ENCODE peak calls at places on chromosomes 12 and 14, in seven cellular contexts. One of them, this sample, is unnamed.

GRCh38 chr12:129840145-129840884 is 63.5 kb downstream of the TMEM132D start:
- DNase-seq in suprapubic skin: no peak
- DNase-seq in heart left ventricle: no peak
- DNase-seq in IMR-90: no peak
- DNase-seq in uterus: no peak
- DNase-seq in breast epithelium: no peak
- DNase-seq in esophagus squamous epithelium: no peak
- DNase-seq in this sample: no peak

GRCh38 chr14:53786045-53786444 is 170.6 kb downstream of the BMP4 start:
- DNase-seq in heart left ventricle: no peak
- DNase-seq in suprapubic skin: no peak
- DNase-seq in breast epithelium: no peak
- DNase-seq in IMR-90: no peak
- DNase-seq in esophagus squamous epithelium: no peak
- DNase-seq in uterus: no peak
- DNase-seq in this sample: no peak

GRCh38 chr12:49671051-49671765 is 36.0 kb downstream of the FMNL3 start:
- DNase-seq in uterus: no peak
- DNase-seq in esophagus squamous epithelium: no peak
- DNase-seq in heart left ventricle: no peak
- DNase-seq in IMR-90: no peak
- DNase-seq in suprapubic skin: no peak
- DNase-seq in breast epithelium: no peak
- DNase-seq in this sample: no peak

GRCh38 chr14:91142214-91142668 is 28.4 kb downstream of the DGLUCY start:
- DNase-seq in heart left ventricle: no peak
- DNase-seq in suprapubic skin: no peak
- DNase-seq in breast epithelium: no peak
- DNase-seq in esophagus squamous epithelium: no peak
- DNase-seq in uterus: no peak
- DNase-seq in IMR-90: no peak
- DNase-seq in this sample: no peak

GRCh38 chr12:32754101-32754500 is 1.6 kb downstream of the YARS2 start:
- DNase-seq in uterus: no peak
- DNase-seq in heart left ventricle: no peak
- DNase-seq in esophagus squamous epithelium: no peak
- DNase-seq in IMR-90: no peak
- DNase-seq in suprapubic skin: no peak
- DNase-seq in breast epithelium: no peak
- DNase-seq in this sample: no peak

GRCh38 chr14:50037837-50038236 is 78.5 kb downstream of the VCPKMT start:
- DNase-seq in suprapubic skin: no peak
- DNase-seq in esophagus squamous epithelium: no peak
- DNase-seq in uterus: peak
- DNase-seq in breast epithelium: no peak
- DNase-seq in heart left ventricle: no peak
- DNase-seq in IMR-90: no peak
- DNase-seq in this sample: no peak

GRCh38 chr14:23694085-23694975 is 58.2 kb downstream of the DHRS2 start:
- DNase-seq in breast epithelium: no peak
- DNase-seq in esophagus squamous epithelium: no peak
- DNase-seq in IMR-90: peak
- DNase-seq in heart left ventricle: no peak
- DNase-seq in uterus: no peak
- DNase-seq in suprapubic skin: no peak
- DNase-seq in this sample: no peak

GRCh38 chr12:50725011-50725899 is 38.6 kb upstream of the ATF1 start:
- DNase-seq in uterus: no peak
- DNase-seq in esophagus squamous epithelium: no peak
- DNase-seq in breast epithelium: no peak
- DNase-seq in suprapubic skin: no peak
- DNase-seq in IMR-90: peak
- DNase-seq in heart left ventricle: no peak
- DNase-seq in this sample: no peak

GRCh38 chr12:27460471-27460978 is 14.0 kb downstream of the SMCO2 start:
- DNase-seq in breast epithelium: no peak
- DNase-seq in IMR-90: peak
- DNase-seq in esophagus squamous epithelium: no peak
- DNase-seq in suprapubic skin: no peak
- DNase-seq in uterus: no peak
- DNase-seq in heart left ventricle: no peak
- DNase-seq in this sample: no peak

GRCh38 chr12:5043589-5044419 is at the start of gene KCNA5:
- DNase-seq in heart left ventricle: peak
- DNase-seq in uterus: peak
- DNase-seq in esophagus squamous epithelium: no peak
- DNase-seq in IMR-90: no peak
- DNase-seq in suprapubic skin: no peak
- DNase-seq in breast epithelium: no peak
- DNase-seq in this sample: no peak

GRCh38 chr12:130465626-130466025 is 127.9 kb downstream of the PIWIL1 start:
- DNase-seq in esophagus squamous epithelium: no peak
- DNase-seq in heart left ventricle: no peak
- DNase-seq in suprapubic skin: no peak
- DNase-seq in uterus: no peak
- DNase-seq in breast epithelium: no peak
- DNase-seq in IMR-90: no peak
- DNase-seq in this sample: no peak

GRCh38 chr14:36505193-36505815 is 14.7 kb downstream of the NKX2-1 start:
- DNase-seq in esophagus squamous epithelium: no peak
- DNase-seq in IMR-90: no peak
- DNase-seq in suprapubic skin: no peak
- DNase-seq in breast epithelium: no peak
- DNase-seq in uterus: no peak
- DNase-seq in heart left ventricle: no peak
- DNase-seq in this sample: no peak

GRCh38 chr14:63475761-63476160 is 67.4 kb downstream of the PPP2R5E start:
- DNase-seq in suprapubic skin: no peak
- DNase-seq in uterus: no peak
- DNase-seq in IMR-90: no peak
- DNase-seq in breast epithelium: no peak
- DNase-seq in heart left ventricle: no peak
- DNase-seq in esophagus squamous epithelium: no peak
- DNase-seq in this sample: no peak

GRCh38 chr12:131944601-131945251 is 5.0 kb upstream of the EP400 start:
- DNase-seq in heart left ventricle: no peak
- DNase-seq in esophagus squamous epithelium: no peak
- DNase-seq in suprapubic skin: peak
- DNase-seq in breast epithelium: peak
- DNase-seq in IMR-90: no peak
- DNase-seq in uterus: no peak
- DNase-seq in this sample: peak
- TF ChIP-seq POLR2A in heart left ventricle: no peak
- TF ChIP-seq POLR2A in esophagus squamous epithelium: no peak
- TF ChIP-seq POLR2A in suprapubic skin: no peak
- TF ChIP-seq POLR2A in breast epithelium: no peak
- TF ChIP-seq POLR2A in IMR-90: no peak
- TF ChIP-seq POLR2A in uterus: no peak
- TF ChIP-seq POLR2A in this sample: no peak

DNA sequence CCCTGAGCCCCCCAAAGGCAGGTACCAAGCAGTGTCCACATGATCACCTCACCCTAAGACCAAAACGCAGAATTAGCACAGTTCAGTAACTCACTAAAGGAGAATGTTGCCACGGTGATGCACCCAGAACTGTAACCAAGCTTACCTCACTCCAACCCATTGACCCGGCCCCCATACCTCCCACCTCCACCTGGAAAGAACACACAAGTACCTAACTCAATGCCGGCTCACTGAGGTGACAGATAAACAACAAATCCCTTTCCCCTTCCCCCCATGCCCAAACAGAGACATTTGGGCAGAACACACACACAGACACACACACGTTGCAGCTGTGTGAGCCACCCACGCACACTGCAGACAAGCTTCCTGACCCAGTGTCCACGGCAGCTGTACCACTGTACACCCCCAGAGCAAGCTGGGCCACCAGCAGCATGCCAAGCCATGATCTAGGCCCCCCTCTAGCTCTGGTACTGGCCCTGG is 1.3 kb downstream of the RAPGEF3 start:
- DNase-seq in suprapubic skin: no peak
- DNase-seq in esophagus squamous epithelium: no peak
- DNase-seq in IMR-90: no peak
- DNase-seq in breast epithelium: no peak
- DNase-seq in heart left ventricle: no peak
- DNase-seq in uterus: no peak
- DNase-seq in this sample: no peak
- H3K4me3 ChIP-seq in suprapubic skin: peak
- H3K4me3 ChIP-seq in esophagus squamous epithelium: peak
- H3K4me3 ChIP-seq in IMR-90: no peak
- H3K4me3 ChIP-seq in breast epithelium: peak
- H3K4me3 ChIP-seq in heart left ventricle: peak
- H3K4me3 ChIP-seq in uterus: peak
- H3K4me3 ChIP-seq in this sample: no peak

GRCh38 chr12:46005151-46005797 is 14.9 kb upstream of the SCAF11 start:
- DNase-seq in breast epithelium: no peak
- DNase-seq in heart left ventricle: no peak
- DNase-seq in esophagus squamous epithelium: no peak
- DNase-seq in IMR-90: peak
- DNase-seq in suprapubic skin: no peak
- DNase-seq in uterus: no peak
- DNase-seq in this sample: no peak
- TF ChIP-seq CTCF in breast epithelium: no peak
- TF ChIP-seq CTCF in heart left ventricle: peak
- TF ChIP-seq CTCF in esophagus squamous epithelium: no peak
- TF ChIP-seq CTCF in IMR-90: peak
- TF ChIP-seq CTCF in suprapubic skin: no peak
- TF ChIP-seq CTCF in uterus: no peak
- TF ChIP-seq CTCF in this sample: no peak

GRCh38 chr14:61569783-61570182 is 125.5 kb upstream of the HIF1A start:
- DNase-seq in heart left ventricle: peak
- DNase-seq in IMR-90: peak
- DNase-seq in breast epithelium: no peak
- DNase-seq in suprapubic skin: peak
- DNase-seq in esophagus squamous epithelium: no peak
- DNase-seq in uterus: no peak
- DNase-seq in this sample: peak

GRCh38 chr14:61569308-61569707 is 126.0 kb upstream of the HIF1A start:
- DNase-seq in breast epithelium: no peak
- DNase-seq in esophagus squamous epithelium: no peak
- DNase-seq in heart left ventricle: no peak
- DNase-seq in IMR-90: no peak
- DNase-seq in suprapubic skin: no peak
- DNase-seq in uterus: no peak
- DNase-seq in this sample: no peak

GRCh38 chr14:61567838-61568571 is 127.3 kb upstream of the HIF1A start:
- DNase-seq in IMR-90: no peak
- DNase-seq in suprapubic skin: no peak
- DNase-seq in esophagus squamous epithelium: no peak
- DNase-seq in uterus: no peak
- DNase-seq in heart left ventricle: no peak
- DNase-seq in breast epithelium: no peak
- DNase-seq in this sample: no peak

GRCh38 chr14:61570188-61570960 is 124.9 kb upstream of the HIF1A start:
- DNase-seq in suprapubic skin: no peak
- DNase-seq in breast epithelium: no peak
- DNase-seq in IMR-90: peak
- DNase-seq in esophagus squamous epithelium: no peak
- DNase-seq in uterus: no peak
- DNase-seq in heart left ventricle: no peak
- DNase-seq in this sample: no peak

DNA sequence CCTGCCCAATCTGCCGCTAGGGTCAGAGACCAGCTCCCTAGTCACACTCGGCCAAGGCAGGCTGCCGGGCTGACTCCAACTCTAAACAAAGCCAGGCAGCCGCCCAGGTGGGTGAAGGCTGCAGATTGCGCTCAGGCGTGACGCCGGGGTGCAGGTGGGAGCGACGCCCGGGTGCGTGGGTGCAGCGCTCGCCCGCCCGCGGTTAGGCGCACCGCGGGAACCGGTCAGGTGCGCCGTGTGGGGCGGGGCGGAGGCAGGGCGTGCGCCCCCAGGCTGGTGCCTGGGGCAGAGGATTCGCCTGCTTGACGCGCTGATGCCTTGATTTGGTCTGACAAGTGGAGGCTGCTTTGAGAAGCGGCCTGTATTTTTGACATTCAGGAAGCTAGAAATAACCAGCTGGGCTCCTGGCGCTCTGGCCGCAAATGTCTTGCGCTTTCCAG is 126.7 kb upstream of the HIF1A start:
- DNase-seq in heart left ventricle: peak
- DNase-seq in IMR-90: no peak
- DNase-seq in uterus: no peak
- DNase-seq in suprapubic skin: no peak
- DNase-seq in breast epithelium: no peak
- DNase-seq in esophagus squamous epithelium: peak
- DNase-seq in this sample: no peak
- TF ChIP-seq POLR2A in heart left ventricle: no peak
- TF ChIP-seq POLR2A in IMR-90: no peak
- TF ChIP-seq POLR2A in uterus: no peak
- TF ChIP-seq POLR2A in suprapubic skin: no peak
- TF ChIP-seq POLR2A in breast epithelium: no peak
- TF ChIP-seq POLR2A in esophagus squamous epithelium: no peak
- TF ChIP-seq POLR2A in this sample: no peak